ENCODE peak calls at places on chromosomes 7 and 10, in five cellular contexts. B is HFF-Myc, A is cardiac muscle cell, F is GM20000, R is NCI-H1417. K is an unnamed sample.

GRCh38 chr10:120012566-120012965 is 120.0 kb downstream of the SEC23IP start:
- DNase-seq in R (no peak), F (no peak), B (no peak), A (no peak), K (no peak)

GRCh38 chr7:32319019-32319382 is 171.2 kb downstream of the LSM5 start:
- DNase-seq in B (no peak), A (no peak), R (no peak), F (no peak), K (no peak)

GRCh38 chr10:119431034-119431767 is 111.3 kb downstream of the RGS10 start:
- DNase-seq in F (no peak), R (no peak), A (no peak), B (no peak), K (no peak)

GRCh38 chr10:96995851-96996250 is 163.8 kb downstream of the LCOR start:
- DNase-seq in F (no peak), A (no peak), B (no peak), R (no peak), K (no peak)

GRCh38 chr10:91472911-91473310 is 62.8 kb downstream of the HECTD2 start:
- DNase-seq in B (no peak), R (no peak), F (no peak), A (no peak), K (no peak)

GRCh38 chr10:64846706-64847105 is 1325.5 kb downstream of the REEP3 start:
- DNase-seq in F (no peak), B (no peak), A (no peak), R (no peak), K (no peak)

GRCh38 chr10:116784651-116785050 is 42.3 kb upstream of the HSPA12A start:
- DNase-seq in A (no peak), B (no peak), F (no peak), R (no peak), K (no peak)

GRCh38 chr10:78763651-78764395 is 304.9 kb upstream of the ZMIZ1 start:
- DNase-seq in A (no peak), R (no peak), F (peak), B (no peak), K (no peak)

GRCh38 chr10:80202934-80203834 is 2.2 kb downstream of the ANXA11 start:
- DNase-seq in A (peak), F (peak), B (peak), R (peak), K (peak)

GRCh38 chr7:15905251-15906040 is 219.0 kb upstream of the MEOX2 start:
- DNase-seq in B (no peak), R (no peak), A (no peak), F (no peak), K (no peak)